ENCODE peak calls at places on chromosomes 5 and 9, in seven cellular contexts. A is hepatocyte, V is neural progenitor cell, D is HepG2, K is cardiac muscle cell, M is HCT116, E is brain microvascular endothelial cell. N is an unnamed sample.

GRCh38 chr9:22214497-22215031 is 205.5 kb upstream of the CDKN2B start:
- DNase-seq in A (no peak), V (no peak), D (no peak), K (no peak), M (no peak), E (peak; percentile 49), N (no peak)

GRCh38 chr5:174426851-174427250 is 297.5 kb upstream of the MSX2 start:
- DNase-seq in A (no peak), V (no peak), D (no peak), K (no peak), M (no peak), E (no peak), N (no peak)

GRCh38 chr5:157175071-157175612 is 5.5 kb upstream of the ITK start:
- DNase-seq in A (no peak), V (no peak), D (no peak), K (no peak), M (no peak), E (no peak), N (no peak)

GRCh38 chr5:178287791-178288105 is 55.1 kb upstream of the PHYKPL start:
- DNase-seq in A (no peak), V (no peak), D (no peak), K (no peak), M (no peak), E (no peak), N (no peak)

GRCh38 chr5:159928122-159928960 is 12.1 kb downstream of the ADRA1B start:
- DNase-seq in A (no peak), V (no peak), D (no peak), K (no peak), M (peak; percentile 54), E (peak; percentile 79), N (no peak)

GRCh38 chr9:121881920-121882500 is 211.1 kb downstream of the TTLL11 start:
- DNase-seq in A (no peak), V (no peak), D (no peak), K (no peak), M (no peak), E (no peak), N (no peak)

GRCh38 chr9:78806492-78807160 is 509.7 kb downstream of the PSAT1 start:
- DNase-seq in A (no peak), V (peak; percentile 65), D (no peak), K (no peak), M (no peak), E (no peak), N (peak; percentile 29)

GRCh38 chr9:136942112-136942880 is 2.2 kb downstream of the FBXW5 start:
- DNase-seq in A (no peak), V (no peak), D (no peak), K (no peak), M (no peak), E (no peak), N (no peak)

GRCh38 chr9:34334337-34334824 is 5.0 kb downstream of the NUDT2 start:
- DNase-seq in A (no peak), V (peak; percentile 42), D (peak; percentile 89), K (no peak), M (no peak), E (no peak), N (no peak)

GRCh38 chr5:111461261-111461671 is 51.1 kb downstream of the STARD4 start:
- DNase-seq in A (peak; percentile 62), V (peak; percentile 74), D (no peak), K (peak; percentile 63), M (no peak), E (peak; percentile 32), N (peak; percentile 16)

GRCh38 chr9:130423272-130423671 is 21.5 kb upstream of the ASS1 start:
- DNase-seq in A (peak; percentile 35), V (no peak), D (no peak), K (peak; percentile 83), M (no peak), E (no peak), N (no peak)

GRCh38 chr5:158899792-158900191 is 199.9 kb downstream of the EBF1 start:
- DNase-seq in A (no peak), V (no peak), D (no peak), K (no peak), M (no peak), E (no peak), N (no peak)

GRCh38 chr9:77575785-77576184 is 72.3 kb downstream of the GNA14 start:
- DNase-seq in A (peak; percentile 47), V (peak; percentile 78), D (no peak), K (peak; percentile 81), M (no peak), E (no peak), N (peak; percentile 66)

GRCh38 chr5:36755340-36755739 is 121.2 kb upstream of the NIPBL start:
- DNase-seq in A (no peak), V (no peak), D (no peak), K (no peak), M (no peak), E (no peak), N (no peak)

GRCh38 chr5:154784856-154785255 is 29.7 kb downstream of the LARP1 start:
- DNase-seq in A (no peak), V (no peak), D (no peak), K (no peak), M (no peak), E (no peak), N (no peak)

GRCh38 chr5:106094128-106094726 is 1576.5 kb downstream of the EFNA5 start:
- DNase-seq in A (peak; percentile 69), V (no peak), D (no peak), K (no peak), M (no peak), E (no peak), N (no peak)

GRCh38 chr9:69207503-69207902 is 33.4 kb downstream of the TJP2 start:
- DNase-seq in A (peak; percentile 19), V (no peak), D (no peak), K (peak; percentile 49), M (no peak), E (no peak), N (no peak)

GRCh38 chr9:125024917-125025316 is 84.0 kb upstream of the GOLGA1 start:
- DNase-seq in A (no peak), V (no peak), D (no peak), K (no peak), M (no peak), E (no peak), N (no peak)

GRCh38 chr9:126756876-126757415 is 47.9 kb upstream of the ZBTB43 start:
- DNase-seq in A (no peak), V (no peak), D (no peak), K (no peak), M (no peak), E (no peak), N (no peak)

GRCh38 chr5:66987126-66987525 is 209.5 kb downstream of the CD180 start:
- DNase-seq in A (no peak), V (no peak), D (no peak), K (no peak), M (no peak), E (peak; percentile 25), N (no peak)

GRCh38 chr9:134172198-134173126 is 8.1 kb upstream of the RNU6ATAC start:
- DNase-seq in A (no peak), V (no peak), D (no peak), K (no peak), M (no peak), E (no peak), N (no peak)

GRCh38 chr5:138663009-138663408 is 87.8 kb upstream of the HSPA9 start:
- DNase-seq in A (no peak), V (no peak), D (no peak), K (no peak), M (no peak), E (no peak), N (no peak)

GRCh38 chr9:21015122-21015815 is 16.2 kb downstream of the HACD4 start:
- DNase-seq in A (no peak), V (peak; percentile 11), D (no peak), K (no peak), M (no peak), E (no peak), N (no peak)

GRCh38 chr9:88874391-88874790 is 116.9 kb upstream of the S1PR3 start:
- DNase-seq in A (peak; percentile 26), V (no peak), D (peak; percentile 20), K (peak; percentile 2), M (no peak), E (no peak), N (no peak)
- TF ChIP-seq CTCF in A (peak; percentile 23), V (no peak), D (peak; percentile 43), K (no peak), M (peak; percentile 22), E (peak; percentile 49), N (no peak)

DNA sequence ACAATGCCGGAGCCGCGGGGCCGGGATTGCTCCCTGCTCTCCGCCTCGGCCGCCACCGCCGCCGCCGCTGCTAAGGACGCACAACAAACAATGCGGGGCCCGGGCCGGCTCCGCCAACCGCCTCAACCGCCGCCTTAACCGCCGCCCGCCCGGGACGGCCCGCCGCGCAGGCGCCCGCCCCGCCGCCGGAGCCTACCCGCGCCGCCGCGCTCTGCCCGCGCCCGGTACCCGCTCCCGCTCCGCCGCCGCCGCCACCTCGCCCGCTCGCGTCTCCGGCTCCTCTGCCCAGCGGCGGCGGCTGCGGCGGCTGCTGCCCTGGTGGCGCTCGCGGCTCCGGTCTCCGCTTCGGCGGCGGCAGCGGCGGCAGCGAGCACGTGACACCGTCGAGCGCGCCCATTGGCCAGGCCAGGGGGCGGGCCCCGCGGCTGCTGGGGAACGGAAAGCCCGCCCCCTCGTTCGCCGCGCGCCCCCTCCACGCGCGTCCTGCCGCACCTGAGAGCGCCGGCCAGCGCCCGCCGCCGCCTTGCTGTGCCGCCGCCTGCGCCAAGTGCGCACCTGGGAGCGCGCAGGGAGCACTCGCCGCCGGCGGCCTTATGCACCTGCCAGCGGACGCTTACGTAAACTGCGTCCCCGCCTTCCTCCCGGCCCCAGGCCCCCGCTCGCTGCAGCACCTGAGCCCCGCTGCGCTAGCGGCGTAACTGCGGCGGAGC is at the start of gene STRBP:
- DNase-seq in A (peak; percentile 97), V (peak; percentile 97), D (peak; percentile 78), K (peak; percentile 96), M (peak; percentile 74), E (peak; percentile 57), N (peak; percentile 95)
- TF ChIP-seq CTCF in A (no peak), V (no peak), D (peak; percentile 25), K (no peak), M (no peak), E (no peak), N (no peak)

DNA sequence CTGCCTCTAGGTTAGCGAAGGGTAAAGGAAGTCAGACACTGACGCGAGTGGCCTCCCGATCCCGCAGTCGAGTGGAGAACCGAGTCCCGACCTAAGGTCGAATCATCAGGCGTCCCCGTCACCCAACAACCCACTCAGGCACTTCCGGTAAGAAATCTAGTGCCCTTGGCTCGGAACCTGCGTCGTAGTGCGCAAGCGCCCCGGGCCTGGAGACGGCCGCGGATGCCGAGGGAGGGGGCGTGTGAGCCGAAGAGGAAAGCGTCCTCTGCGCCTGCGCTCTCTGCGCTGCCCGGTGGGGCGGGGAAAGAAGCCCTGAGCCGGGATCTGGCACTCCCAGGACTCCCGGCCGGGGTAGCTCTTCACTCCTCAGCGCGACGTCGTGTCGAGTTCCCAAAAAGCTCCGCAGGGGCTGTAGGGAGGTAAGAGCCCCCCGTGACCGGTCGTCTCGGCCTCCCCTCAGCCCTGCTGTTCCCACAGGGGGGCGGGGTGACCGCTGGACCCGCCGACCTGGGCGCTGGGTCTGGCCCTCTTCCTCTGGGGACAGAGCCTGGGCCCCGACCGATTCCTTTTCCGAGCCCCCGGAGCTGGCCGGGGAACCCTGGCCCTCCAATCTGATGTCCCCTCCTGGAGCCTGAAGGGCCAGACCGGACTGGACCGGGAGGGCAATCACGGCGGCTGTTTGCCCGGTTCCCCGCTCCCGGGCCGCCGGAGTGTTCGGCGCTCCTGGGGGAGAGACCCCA is at the start of gene ZFYVE16:
- DNase-seq in A (peak; percentile 100), V (peak; percentile 99), D (peak; percentile 95), K (peak; percentile 99), M (peak; percentile 91), E (peak; percentile 95), N (peak; percentile 99)
- TF ChIP-seq CTCF in A (peak; percentile 27), V (peak; percentile 44), D (peak; percentile 55), K (peak; percentile 15), M (no peak), E (no peak), N (peak; percentile 34)

GRCh38 chr9:32264171-32264862 is 120.1 kb upstream of the ACO1 start:
- DNase-seq in A (peak; percentile 11), V (peak; percentile 69), D (peak; percentile 7), K (peak; percentile 2), M (no peak), E (no peak), N (peak; percentile 21)
- TF ChIP-seq CTCF in A (no peak), V (peak; percentile 68), D (peak; percentile 33), K (peak; percentile 6), M (no peak), E (no peak), N (peak; percentile 24)